ENCODE peak calls at places on chromosomes 5 and 9, in five cellular contexts. H, Z, B, O and X are unnamed samples.

GRCh38 chr9:126676685-126677143 is 63.0 kb downstream of the LMX1B start:
- DNase-seq in H (no peak), Z (no peak), B (no peak), O (no peak), X (no peak)

GRCh38 chr9:112174223-112174964 is 703 bp downstream of the SUSD1 start:
- DNase-seq in H (no peak), Z (no peak), B (peak), O (peak), X (peak)

GRCh38 chr9:106467113-106467846 is 395.7 kb upstream of the ZNF462 start:
- DNase-seq in H (no peak), Z (no peak), B (no peak), O (no peak), X (no peak)

GRCh38 chr9:137379761-137380161 is 43.2 kb downstream of the EXD3 start:
- DNase-seq in H (no peak), Z (no peak), B (no peak), O (no peak), X (no peak)

GRCh38 chr5:107373511-107374263 is 297.1 kb downstream of the EFNA5 start:
- DNase-seq in H (no peak), Z (no peak), B (no peak), O (no peak), X (no peak)

GRCh38 chr5:142109356-142110045 is 922 bp downstream of the NDFIP1 start:
- DNase-seq in H (no peak), Z (no peak), B (peak), O (no peak), X (no peak)

GRCh38 chr5:124996023-124996763 is 249.8 kb upstream of the ZNF608 start:
- DNase-seq in H (no peak), Z (no peak), B (no peak), O (no peak), X (no peak)

GRCh38 chr9:110744753-110745522 is 76.3 kb downstream of the MUSK start:
- DNase-seq in H (no peak), Z (peak), B (peak), O (no peak), X (peak)

GRCh38 chr5:157457391-157457790 is 2.6 kb upstream of the NIPAL4 start:
- DNase-seq in H (no peak), Z (no peak), B (no peak), O (no peak), X (no peak)

GRCh38 chr9:33012328-33013068 is 11.1 kb upstream of the APTX start:
- DNase-seq in H (no peak), Z (no peak), B (no peak), O (no peak), X (no peak)

GRCh38 chr9:93288891-93289883 is 105.2 kb downstream of the WNK2 start:
- DNase-seq in H (peak), Z (no peak), B (no peak), O (no peak), X (no peak)

GRCh38 chr5:37517686-37518085 is 138.6 kb downstream of the WDR70 start:
- DNase-seq in H (no peak), Z (no peak), B (no peak), O (no peak), X (no peak)

GRCh38 chr9:78967557-78968212 is 604.1 kb upstream of the TLE4 start:
- DNase-seq in H (no peak), Z (no peak), B (no peak), O (no peak), X (no peak)

GRCh38 chr9:33106827-33107621 is 30.6 kb upstream of the SMU1 start:
- DNase-seq in H (no peak), Z (no peak), B (no peak), O (no peak), X (peak)

GRCh38 chr5:127419007-127419406 is 98.4 kb upstream of the PRRC1 start:
- DNase-seq in H (no peak), Z (no peak), B (no peak), O (no peak), X (no peak)

GRCh38 chr9:134347996-134348395 is 21.7 kb downstream of the RXRA start:
- DNase-seq in H (no peak), Z (no peak), B (no peak), O (no peak), X (no peak)

GRCh38 chr5:55868846-55869245 is 17.7 kb downstream of the IL31RA start:
- DNase-seq in H (no peak), Z (peak), B (no peak), O (no peak), X (no peak)

GRCh38 chr9:137833721-137834613 is 43.6 kb upstream of the CACNA1B start:
- DNase-seq in H (no peak), Z (no peak), B (no peak), O (no peak), X (no peak)

GRCh38 chr5:151078490-151079262 is 2.2 kb downstream of the TNIP1 start:
- DNase-seq in H (no peak), Z (no peak), B (peak), O (no peak), X (no peak)

GRCh38 chr5:159951834-159952233 is 35.6 kb downstream of the ADRA1B start:
- DNase-seq in H (no peak), Z (no peak), B (no peak), O (no peak), X (no peak)

GRCh38 chr9:134886413-134886913 is 5.9 kb downstream of the FCN2 start:
- DNase-seq in H (peak), Z (no peak), B (no peak), O (no peak), X (no peak)

GRCh38 chr5:2272039-2272438 is 389.3 kb upstream of the IRX4 start:
- DNase-seq in H (no peak), Z (no peak), B (no peak), O (no peak), X (no peak)

GRCh38 chr5:158684469-158684868 is 415.2 kb downstream of the EBF1 start:
- DNase-seq in H (peak), Z (no peak), B (no peak), O (no peak), X (no peak)

GRCh38 chr9:5278486-5278885 is 26.0 kb downstream of the RLN2 start:
- DNase-seq in H (no peak), Z (no peak), B (no peak), O (peak), X (no peak)

GRCh38 chr5:177386542-177386941 is 2.3 kb downstream of the SLC34A1 start:
- DNase-seq in H (no peak), Z (no peak), B (no peak), O (no peak), X (peak)

GRCh38 chr5:170623576-170624181 is 119.9 kb downstream of the KCNIP1 start:
- DNase-seq in H (no peak), Z (peak), B (no peak), O (no peak), X (peak)

GRCh38 chr5:178361657-178362445 is 129.2 kb upstream of the PHYKPL start:
- DNase-seq in H (no peak), Z (no peak), B (no peak), O (no peak), X (no peak)

GRCh38 chr5:28961806-28962205 is 1923.4 kb upstream of the CDH9 start:
- DNase-seq in H (no peak), Z (no peak), B (no peak), O (no peak), X (no peak)

DNA sequence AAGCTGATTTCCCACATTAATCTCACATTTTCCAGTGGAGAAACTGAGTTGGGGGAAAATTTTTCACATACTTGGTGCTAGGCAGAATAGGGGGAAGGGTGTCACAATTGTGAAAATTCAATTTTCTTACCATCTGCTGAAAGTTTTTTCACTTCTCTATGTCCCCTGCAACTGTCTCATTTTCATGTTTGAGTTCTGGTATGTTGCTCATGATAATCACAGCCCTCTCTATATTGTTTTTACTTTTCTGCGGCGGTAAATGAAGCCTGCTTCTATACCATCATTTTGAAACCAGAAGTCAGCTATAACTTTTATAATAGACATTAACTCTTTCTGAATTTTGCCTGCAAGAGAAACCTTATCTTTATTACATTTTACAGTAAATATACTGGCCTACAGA is 1664.5 kb downstream of the EFNA5 start:
- DNase-seq in H (no peak), Z (no peak), B (no peak), O (no peak), X (no peak)
- TF ChIP-seq POLR2A in H (no peak), Z (no peak), B (no peak), O (no peak), X (no peak)

DNA sequence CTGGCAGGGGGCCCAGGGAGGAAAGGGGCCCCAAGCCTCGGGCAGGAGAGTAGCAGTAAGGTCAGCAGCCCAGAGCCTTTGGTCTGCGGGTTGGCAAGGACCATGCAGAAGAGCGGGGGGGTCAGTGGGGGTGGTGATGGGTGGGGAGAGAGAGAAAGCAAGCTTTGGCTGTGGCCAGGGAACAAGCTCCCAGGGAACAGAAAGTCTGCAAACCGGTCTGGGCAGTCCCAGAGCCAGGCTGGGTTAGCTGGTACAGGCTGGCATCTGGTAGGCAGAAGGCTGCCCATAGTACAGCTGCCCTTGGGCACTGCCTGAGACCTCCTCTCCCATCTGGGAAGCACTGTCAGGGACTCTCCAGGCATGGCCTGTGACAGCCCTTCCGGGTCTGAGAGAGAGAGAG is 10.5 kb upstream of the EPB41L4B start:
- DNase-seq in H (no peak), Z (no peak), B (peak), O (no peak), X (peak)
- TF ChIP-seq POLR2A in H (no peak), Z (no peak), B (no peak), O (no peak), X (no peak)

DNA sequence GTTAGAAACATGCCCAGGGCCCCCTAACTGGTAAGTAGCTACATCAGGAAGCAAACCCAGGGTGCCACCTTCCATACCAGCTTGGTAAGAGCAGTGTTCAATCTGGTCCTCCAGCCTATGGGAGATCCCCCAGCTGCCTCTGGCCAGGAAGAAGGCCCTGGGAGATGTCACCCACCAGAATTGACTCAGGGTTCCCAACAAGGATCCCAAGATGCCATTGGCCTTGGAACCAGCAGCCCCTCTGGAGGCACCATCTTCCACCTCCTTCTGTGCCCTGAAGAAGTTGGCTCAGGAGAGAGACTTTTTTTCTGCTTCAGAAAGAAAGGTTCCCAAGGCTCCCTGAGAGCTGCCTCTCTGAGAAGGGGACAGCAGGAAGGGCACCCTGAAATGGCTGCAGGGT is 56.6 kb upstream of the IL17B start:
- DNase-seq in H (no peak), Z (no peak), B (no peak), O (no peak), X (no peak)
- TF ChIP-seq POLR2A in H (no peak), Z (no peak), B (no peak), O (no peak), X (no peak)

DNA sequence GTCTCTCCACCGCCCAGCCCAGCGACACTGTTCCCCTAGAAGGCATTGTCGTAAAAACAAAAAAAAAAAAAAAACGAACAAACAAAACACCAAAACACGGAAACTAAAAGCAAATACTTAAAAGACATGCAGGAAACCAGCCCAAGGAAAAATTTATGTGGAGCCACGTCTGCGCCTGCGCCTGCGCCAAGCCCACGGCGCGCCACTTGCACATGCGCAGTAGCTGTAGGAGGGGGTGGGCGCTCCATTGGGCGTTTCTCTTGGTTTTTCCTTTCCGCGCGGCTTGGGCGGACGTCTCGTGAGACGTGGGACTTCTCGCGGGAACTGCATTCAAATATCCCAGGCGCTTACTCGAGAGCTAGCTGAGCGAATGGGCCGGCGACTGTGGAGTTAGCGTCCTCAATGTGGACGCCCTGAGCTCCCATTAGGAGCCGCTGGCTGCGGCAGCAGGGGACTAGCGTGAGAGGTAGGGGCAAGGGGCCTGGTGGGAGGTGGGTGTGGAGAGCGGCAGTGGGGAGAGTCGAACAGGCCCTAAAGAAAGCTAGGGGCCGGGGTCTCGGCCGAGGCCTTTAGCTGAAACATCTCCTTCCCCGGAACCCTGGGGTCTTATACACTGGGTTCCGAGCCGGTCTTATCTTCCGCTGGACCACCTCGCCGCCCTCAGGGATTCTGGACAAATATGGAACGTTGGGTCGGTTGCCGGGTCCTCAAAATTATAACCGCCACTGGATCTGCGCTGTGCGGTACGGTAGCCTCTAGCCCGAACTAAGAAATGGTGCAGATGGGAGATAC is at the start of gene SPDL1:
- DNase-seq in H (peak), Z (peak), B (peak), O (peak), X (peak)
- TF ChIP-seq POLR2A in H (no peak), Z (peak), B (no peak), O (peak), X (peak)